ENCODE peak calls at places on chromosomes 7 and 10, in eight cellular contexts. One of them, this sample, is unnamed.
A peak's percentile ranks its signal among the peaks of the same experiment; 100 is the strongest.

GRCh38 chr10:79394631-79395030 is 47.4 kb downstream of the PPIF start:
- DNase-seq in astrocyte of the spinal cord: no peak
- DNase-seq in cardiac fibroblast: no peak
- DNase-seq in cardiac muscle cell: no peak
- DNase-seq in CD4-positive, alpha-beta T cell: no peak
- DNase-seq in neural crest cell: no peak
- DNase-seq in neural progenitor cell: no peak
- DNase-seq in endothelial cell of umbilical vein: no peak
- DNase-seq in this sample: no peak

GRCh38 chr7:45574521-45575500 is 643 bp downstream of the ADCY1 start:
- DNase-seq in astrocyte of the spinal cord: peak; percentile 45
- DNase-seq in cardiac fibroblast: peak; percentile 43
- DNase-seq in cardiac muscle cell: peak; percentile 63
- DNase-seq in CD4-positive, alpha-beta T cell: no peak
- DNase-seq in neural crest cell: peak; percentile 46
- DNase-seq in neural progenitor cell: peak; percentile 94
- DNase-seq in endothelial cell of umbilical vein: peak; percentile 25
- DNase-seq in this sample: peak; percentile 37

GRCh38 chr7:1940402-1940786 is 270.3 kb downstream of the ELFN1 start:
- DNase-seq in astrocyte of the spinal cord: peak; percentile 65
- DNase-seq in cardiac fibroblast: peak; percentile 41
- DNase-seq in cardiac muscle cell: peak; percentile 71
- DNase-seq in CD4-positive, alpha-beta T cell: peak; percentile 86
- DNase-seq in neural crest cell: no peak
- DNase-seq in neural progenitor cell: no peak
- DNase-seq in endothelial cell of umbilical vein: no peak
- DNase-seq in this sample: peak; percentile 30

GRCh38 chr7:507623-508305 is 11.9 kb downstream of the PDGFA start:
- DNase-seq in astrocyte of the spinal cord: no peak
- DNase-seq in cardiac fibroblast: no peak
- DNase-seq in cardiac muscle cell: no peak
- DNase-seq in CD4-positive, alpha-beta T cell: no peak
- DNase-seq in neural crest cell: no peak
- DNase-seq in neural progenitor cell: no peak
- DNase-seq in endothelial cell of umbilical vein: no peak
- DNase-seq in this sample: no peak

GRCh38 chr7:37921340-37921805 is 933 bp downstream of the EPDR1 start:
- DNase-seq in astrocyte of the spinal cord: peak; percentile 71
- DNase-seq in cardiac fibroblast: peak; percentile 36
- DNase-seq in cardiac muscle cell: peak; percentile 48
- DNase-seq in CD4-positive, alpha-beta T cell: no peak
- DNase-seq in neural crest cell: no peak
- DNase-seq in neural progenitor cell: peak; percentile 68
- DNase-seq in endothelial cell of umbilical vein: no peak
- DNase-seq in this sample: peak; percentile 12

GRCh38 chr7:44982535-44982923 is 3.7 kb upstream of the MYO1G start:
- DNase-seq in astrocyte of the spinal cord: no peak
- DNase-seq in cardiac fibroblast: no peak
- DNase-seq in cardiac muscle cell: no peak
- DNase-seq in CD4-positive, alpha-beta T cell: no peak
- DNase-seq in neural crest cell: no peak
- DNase-seq in neural progenitor cell: no peak
- DNase-seq in endothelial cell of umbilical vein: no peak
- DNase-seq in this sample: no peak

GRCh38 chr7:116552616-116553015 is 27.8 kb downstream of the CAV1 start:
- DNase-seq in astrocyte of the spinal cord: peak; percentile 36
- DNase-seq in cardiac fibroblast: peak; percentile 67
- DNase-seq in cardiac muscle cell: no peak
- DNase-seq in CD4-positive, alpha-beta T cell: no peak
- DNase-seq in neural crest cell: no peak
- DNase-seq in neural progenitor cell: no peak
- DNase-seq in endothelial cell of umbilical vein: peak; percentile 63
- DNase-seq in this sample: no peak

GRCh38 chr10:80421369-80422220 is 13.2 kb downstream of the PRXL2A start:
- DNase-seq in astrocyte of the spinal cord: no peak
- DNase-seq in cardiac fibroblast: no peak
- DNase-seq in cardiac muscle cell: no peak
- DNase-seq in CD4-positive, alpha-beta T cell: no peak
- DNase-seq in neural crest cell: no peak
- DNase-seq in neural progenitor cell: no peak
- DNase-seq in endothelial cell of umbilical vein: no peak
- DNase-seq in this sample: no peak

GRCh38 chr7:146937836-146938235 is 821.2 kb downstream of the CNTNAP2 start:
- DNase-seq in astrocyte of the spinal cord: no peak
- DNase-seq in cardiac fibroblast: no peak
- DNase-seq in cardiac muscle cell: no peak
- DNase-seq in CD4-positive, alpha-beta T cell: no peak
- DNase-seq in neural crest cell: no peak
- DNase-seq in neural progenitor cell: no peak
- DNase-seq in endothelial cell of umbilical vein: no peak
- DNase-seq in this sample: no peak

GRCh38 chr7:87369216-87369615 is 23.8 kb downstream of the CROT start:
- DNase-seq in astrocyte of the spinal cord: no peak
- DNase-seq in cardiac fibroblast: no peak
- DNase-seq in cardiac muscle cell: no peak
- DNase-seq in CD4-positive, alpha-beta T cell: no peak
- DNase-seq in neural crest cell: no peak
- DNase-seq in neural progenitor cell: no peak
- DNase-seq in endothelial cell of umbilical vein: no peak
- DNase-seq in this sample: no peak

GRCh38 chr10:1359599-1359955 is 303.4 kb downstream of the WDR37 start:
- DNase-seq in astrocyte of the spinal cord: no peak
- DNase-seq in cardiac fibroblast: no peak
- DNase-seq in cardiac muscle cell: no peak
- DNase-seq in CD4-positive, alpha-beta T cell: no peak
- DNase-seq in neural crest cell: no peak
- DNase-seq in neural progenitor cell: no peak
- DNase-seq in endothelial cell of umbilical vein: no peak
- DNase-seq in this sample: no peak

GRCh38 chr10:131692686-131693334 is 208.0 kb upstream of the PPP2R2D start:
- DNase-seq in astrocyte of the spinal cord: no peak
- DNase-seq in cardiac fibroblast: no peak
- DNase-seq in cardiac muscle cell: no peak
- DNase-seq in CD4-positive, alpha-beta T cell: no peak
- DNase-seq in neural crest cell: no peak
- DNase-seq in neural progenitor cell: no peak
- DNase-seq in endothelial cell of umbilical vein: no peak
- DNase-seq in this sample: no peak

GRCh38 chr7:132118641-132119040 is 457.6 kb downstream of the PLXNA4 start:
- DNase-seq in astrocyte of the spinal cord: peak; percentile 51
- DNase-seq in cardiac fibroblast: no peak
- DNase-seq in cardiac muscle cell: no peak
- DNase-seq in CD4-positive, alpha-beta T cell: no peak
- DNase-seq in neural crest cell: no peak
- DNase-seq in neural progenitor cell: no peak
- DNase-seq in endothelial cell of umbilical vein: no peak
- DNase-seq in this sample: no peak

GRCh38 chr10:11563936-11564335 is 47.5 kb downstream of the USP6NL start:
- DNase-seq in astrocyte of the spinal cord: no peak
- DNase-seq in cardiac fibroblast: no peak
- DNase-seq in cardiac muscle cell: no peak
- DNase-seq in CD4-positive, alpha-beta T cell: no peak
- DNase-seq in neural crest cell: no peak
- DNase-seq in neural progenitor cell: no peak
- DNase-seq in endothelial cell of umbilical vein: peak; percentile 44
- DNase-seq in this sample: no peak

GRCh38 chr10:110568055-110568735 is 700 bp downstream of the SMC3 start:
- DNase-seq in astrocyte of the spinal cord: peak; percentile 13
- DNase-seq in cardiac fibroblast: peak; percentile 26
- DNase-seq in cardiac muscle cell: peak; percentile 21
- DNase-seq in CD4-positive, alpha-beta T cell: peak; percentile 34
- DNase-seq in neural crest cell: peak; percentile 39
- DNase-seq in neural progenitor cell: peak; percentile 80
- DNase-seq in endothelial cell of umbilical vein: peak; percentile 45
- DNase-seq in this sample: peak; percentile 20

GRCh38 chr10:7804216-7804615 is 14.1 kb upstream of the TAF3 start:
- DNase-seq in astrocyte of the spinal cord: no peak
- DNase-seq in cardiac fibroblast: no peak
- DNase-seq in cardiac muscle cell: no peak
- DNase-seq in CD4-positive, alpha-beta T cell: no peak
- DNase-seq in neural crest cell: no peak
- DNase-seq in neural progenitor cell: no peak
- DNase-seq in endothelial cell of umbilical vein: no peak
- DNase-seq in this sample: no peak

GRCh38 chr10:128318868-128319267 is 192.6 kb upstream of the MKI67 start:
- DNase-seq in astrocyte of the spinal cord: no peak
- DNase-seq in cardiac fibroblast: no peak
- DNase-seq in cardiac muscle cell: no peak
- DNase-seq in CD4-positive, alpha-beta T cell: no peak
- DNase-seq in neural crest cell: no peak
- DNase-seq in neural progenitor cell: no peak
- DNase-seq in endothelial cell of umbilical vein: no peak
- DNase-seq in this sample: no peak

GRCh38 chr10:128314691-128315090 is 188.5 kb upstream of the MKI67 start:
- DNase-seq in astrocyte of the spinal cord: no peak
- DNase-seq in cardiac fibroblast: no peak
- DNase-seq in cardiac muscle cell: no peak
- DNase-seq in CD4-positive, alpha-beta T cell: no peak
- DNase-seq in neural crest cell: no peak
- DNase-seq in neural progenitor cell: no peak
- DNase-seq in endothelial cell of umbilical vein: no peak
- DNase-seq in this sample: no peak

GRCh38 chr10:128316925-128317324 is 190.7 kb upstream of the MKI67 start:
- DNase-seq in astrocyte of the spinal cord: no peak
- DNase-seq in cardiac fibroblast: no peak
- DNase-seq in cardiac muscle cell: no peak
- DNase-seq in CD4-positive, alpha-beta T cell: no peak
- DNase-seq in neural crest cell: no peak
- DNase-seq in neural progenitor cell: no peak
- DNase-seq in endothelial cell of umbilical vein: no peak
- DNase-seq in this sample: no peak

GRCh38 chr10:128316327-128316726 is 190.1 kb upstream of the MKI67 start:
- DNase-seq in astrocyte of the spinal cord: no peak
- DNase-seq in cardiac fibroblast: no peak
- DNase-seq in cardiac muscle cell: no peak
- DNase-seq in CD4-positive, alpha-beta T cell: no peak
- DNase-seq in neural crest cell: no peak
- DNase-seq in neural progenitor cell: no peak
- DNase-seq in endothelial cell of umbilical vein: no peak
- DNase-seq in this sample: no peak

GRCh38 chr10:128318366-128318765 is 192.1 kb upstream of the MKI67 start:
- DNase-seq in astrocyte of the spinal cord: no peak
- DNase-seq in cardiac fibroblast: no peak
- DNase-seq in cardiac muscle cell: no peak
- DNase-seq in CD4-positive, alpha-beta T cell: no peak
- DNase-seq in neural crest cell: no peak
- DNase-seq in neural progenitor cell: no peak
- DNase-seq in endothelial cell of umbilical vein: no peak
- DNase-seq in this sample: no peak
- TF ChIP-seq CTCF in astrocyte of the spinal cord: no peak
- TF ChIP-seq CTCF in cardiac fibroblast: no peak
- TF ChIP-seq CTCF in cardiac muscle cell: no peak
- TF ChIP-seq CTCF in CD4-positive, alpha-beta T cell: no peak
- TF ChIP-seq CTCF in neural crest cell: no peak
- TF ChIP-seq CTCF in neural progenitor cell: no peak
- TF ChIP-seq CTCF in endothelial cell of umbilical vein: no peak
- TF ChIP-seq CTCF in this sample: no peak

DNA sequence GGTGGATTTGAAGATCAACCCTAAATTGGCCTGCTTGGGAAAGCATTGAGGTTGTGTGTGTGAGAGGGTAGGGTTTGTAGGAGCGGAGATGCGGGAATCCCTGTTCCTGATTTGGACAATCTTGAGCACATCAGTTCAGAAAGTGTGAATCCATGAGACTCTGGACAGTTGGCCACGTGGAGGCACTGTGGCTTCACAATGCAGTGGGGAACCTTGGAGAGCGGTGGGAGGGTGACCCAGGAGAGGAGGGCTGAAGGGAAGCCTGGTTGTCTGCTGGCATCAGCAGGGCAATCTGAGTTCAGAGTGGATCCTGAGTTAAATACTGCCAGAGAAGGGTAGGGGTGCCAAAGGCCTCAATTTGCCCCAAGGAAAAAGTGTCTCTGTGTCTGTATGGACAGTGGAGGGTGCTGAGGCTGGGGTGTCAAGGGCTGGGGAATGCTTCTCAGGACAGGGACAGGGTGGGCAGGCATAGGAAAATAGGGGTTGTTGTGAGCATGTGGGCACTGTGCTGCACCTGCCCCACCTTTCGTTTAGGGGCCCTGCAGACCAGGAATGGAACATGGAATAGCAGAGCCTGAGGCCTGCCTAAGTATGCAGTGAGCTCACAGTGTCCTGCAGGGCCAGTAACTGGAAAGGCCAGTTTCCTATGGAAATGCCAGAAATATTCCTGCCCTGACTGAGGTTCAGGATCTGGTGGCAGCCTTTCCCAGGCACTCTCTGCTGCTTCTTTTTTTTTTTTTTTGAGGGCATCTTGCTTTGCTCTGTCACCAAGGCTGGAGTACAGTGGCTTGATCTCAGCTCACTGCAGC is 162.9 kb upstream of the PRSS58 start:
- DNase-seq in astrocyte of the spinal cord: peak; percentile 50
- DNase-seq in cardiac fibroblast: peak; percentile 25
- DNase-seq in cardiac muscle cell: peak; percentile 30
- DNase-seq in CD4-positive, alpha-beta T cell: no peak
- DNase-seq in neural crest cell: no peak
- DNase-seq in neural progenitor cell: peak; percentile 41
- DNase-seq in endothelial cell of umbilical vein: peak; percentile 23
- DNase-seq in this sample: no peak
- TF ChIP-seq CTCF in astrocyte of the spinal cord: peak; percentile 71
- TF ChIP-seq CTCF in cardiac fibroblast: peak; percentile 30
- TF ChIP-seq CTCF in cardiac muscle cell: peak; percentile 43
- TF ChIP-seq CTCF in CD4-positive, alpha-beta T cell: no peak
- TF ChIP-seq CTCF in neural crest cell: no peak
- TF ChIP-seq CTCF in neural progenitor cell: peak; percentile 33
- TF ChIP-seq CTCF in endothelial cell of umbilical vein: peak; percentile 37
- TF ChIP-seq CTCF in this sample: peak; percentile 60

GRCh38 chr10:83991986-83992753 is 147.1 kb upstream of the GHITM start:
- DNase-seq in astrocyte of the spinal cord: no peak
- DNase-seq in cardiac fibroblast: peak; percentile 4
- DNase-seq in cardiac muscle cell: peak; percentile 11
- DNase-seq in CD4-positive, alpha-beta T cell: no peak
- DNase-seq in neural crest cell: peak; percentile 40
- DNase-seq in neural progenitor cell: peak; percentile 78
- DNase-seq in endothelial cell of umbilical vein: peak; percentile 30
- DNase-seq in this sample: no peak
- TF ChIP-seq CTCF in astrocyte of the spinal cord: peak; percentile 11
- TF ChIP-seq CTCF in cardiac fibroblast: no peak
- TF ChIP-seq CTCF in cardiac muscle cell: peak; percentile 29
- TF ChIP-seq CTCF in CD4-positive, alpha-beta T cell: no peak
- TF ChIP-seq CTCF in neural crest cell: peak; percentile 57
- TF ChIP-seq CTCF in neural progenitor cell: peak; percentile 69
- TF ChIP-seq CTCF in endothelial cell of umbilical vein: peak; percentile 46
- TF ChIP-seq CTCF in this sample: no peak

GRCh38 chr10:77911535-77912123 is 14.9 kb downstream of the DLG5 start:
- DNase-seq in astrocyte of the spinal cord: no peak
- DNase-seq in cardiac fibroblast: peak; percentile 29
- DNase-seq in cardiac muscle cell: peak; percentile 63
- DNase-seq in CD4-positive, alpha-beta T cell: no peak
- DNase-seq in neural crest cell: no peak
- DNase-seq in neural progenitor cell: no peak
- DNase-seq in endothelial cell of umbilical vein: no peak
- DNase-seq in this sample: peak; percentile 22
- TF ChIP-seq CTCF in astrocyte of the spinal cord: no peak
- TF ChIP-seq CTCF in cardiac fibroblast: no peak
- TF ChIP-seq CTCF in cardiac muscle cell: peak; percentile 10
- TF ChIP-seq CTCF in CD4-positive, alpha-beta T cell: no peak
- TF ChIP-seq CTCF in neural crest cell: no peak
- TF ChIP-seq CTCF in neural progenitor cell: no peak
- TF ChIP-seq CTCF in endothelial cell of umbilical vein: no peak
- TF ChIP-seq CTCF in this sample: no peak

This sample was measured in AG10803.